ENCODE peak calls at places on chromosome 18, in four cellular contexts. K is H9; T is effector memory CD4-positive, alpha-beta T cell; C is substantia nigra. O is an unnamed sample.

GRCh38 chr18:48139427-48140347 is 209.2 kb upstream of the SMAD2 start:
- DNase-seq in K (no peak), T (no peak), C (no peak), O (no peak)

GRCh38 chr18:75809392-75809791 is 381.9 kb upstream of the SMIM21 start:
- DNase-seq in K (no peak), T (no peak), C (no peak), O (no peak)

GRCh38 chr18:46412831-46413371 is 244.1 kb downstream of the LOXHD1 start:
- DNase-seq in K (no peak), T (no peak), C (no peak), O (no peak)

GRCh38 chr18:29087616-29088246 is 910.8 kb upstream of the CDH2 start:
- DNase-seq in K (no peak), T (no peak), C (no peak), O (no peak)

GRCh38 chr18:5582849-5583667 is 39.3 kb upstream of the EPB41L3 start:
- DNase-seq in K (no peak), T (no peak), C (no peak), O (no peak)

GRCh38 chr18:59055345-59056032 is 84.2 kb upstream of the SEC11C start:
- DNase-seq in K (peak), T (no peak), C (no peak), O (no peak)

GRCh38 chr18:49243391-49243790 is 217.1 kb downstream of the DYM start:
- DNase-seq in K (no peak), T (no peak), C (no peak), O (no peak)

GRCh38 chr18:76668546-76668945 is 153.8 kb upstream of the ZNF236 start:
- DNase-seq in K (no peak), T (no peak), C (no peak), O (no peak)

GRCh38 chr18:79510731-79511141 is 115.0 kb downstream of the NFATC1 start:
- DNase-seq in K (no peak), T (no peak), C (no peak), O (no peak)

GRCh38 chr18:38023871-38024270 is 458.3 kb upstream of the CELF4 start:
- DNase-seq in K (no peak), T (no peak), C (no peak), O (no peak)

GRCh38 chr18:36296591-36297418 is 708 bp upstream of the FHOD3 start:
- DNase-seq in K (peak), T (no peak), C (no peak), O (no peak)

GRCh38 chr18:44915661-44916060 is 235.0 kb downstream of the SETBP1 start:
- DNase-seq in K (no peak), T (no peak), C (no peak), O (no peak)

GRCh38 chr18:26561769-26562168 is 13.4 kb upstream of the KCTD1 start:
- DNase-seq in K (no peak), T (no peak), C (no peak), O (no peak)

GRCh38 chr18:48138211-48138610 is 207.8 kb upstream of the SMAD2 start:
- DNase-seq in K (no peak), T (no peak), C (no peak), O (no peak)

GRCh38 chr18:57621252-57621607 is 406 bp downstream of the NARS1 start:
- DNase-seq in K (no peak), T (no peak), C (no peak), O (no peak)

GRCh38 chr18:29749699-29750098 is 1292.8 kb downstream of the DSC3 start:
- DNase-seq in K (no peak), T (no peak), C (no peak), O (no peak)

GRCh38 chr18:4096501-4096900 is 358.6 kb downstream of the DLGAP1 start:
- DNase-seq in K (no peak), T (no peak), C (no peak), O (no peak)

GRCh38 chr18:78583739-78584066 is 395.9 kb upstream of the SALL3 start:
- DNase-seq in K (no peak), T (no peak), C (no peak), O (no peak)

GRCh38 chr18:32930695-32931301 is 158.0 kb upstream of the KLHL14 start:
- DNase-seq in K (no peak), T (no peak), C (no peak), O (no peak)

GRCh38 chr18:79863161-79863945 is 65.6 kb downstream of the KCNG2 start:
- DNase-seq in K (peak), T (no peak), C (no peak), O (no peak)

GRCh38 chr18:2547477-2548087 is 23.7 kb downstream of the METTL4 start:
- DNase-seq in K (no peak), T (no peak), C (no peak), O (peak)

GRCh38 chr18:7221424-7222155 is 9.3 kb upstream of the LRRC30 start:
- DNase-seq in K (peak), T (no peak), C (no peak), O (no peak)

GRCh38 chr18:4453712-4454547 is 1.2 kb downstream of the DLGAP1 start:
- DNase-seq in K (peak), T (no peak), C (no peak), O (no peak)

GRCh38 chr18:79625195-79625923 is 54.2 kb upstream of the CTDP1 start:
- DNase-seq in K (no peak), T (no peak), C (no peak), O (no peak)

GRCh38 chr18:6054443-6054842 is 159.1 kb upstream of the TMEM200C start:
- DNase-seq in K (no peak), T (no peak), C (no peak), O (no peak)

GRCh38 chr18:70991577-70991976 is 702.7 kb downstream of the SOCS6 start:
- DNase-seq in K (no peak), T (no peak), C (no peak), O (no peak)

GRCh38 chr18:59266459-59266858 is 6.8 kb downstream of the RAX start:
- DNase-seq in K (no peak), T (no peak), C (no peak), O (no peak)

GRCh38 chr18:2222270-2223185 is 348.8 kb downstream of the METTL4 start:
- DNase-seq in K (no peak), T (no peak), C (no peak), O (no peak)

GRCh38 chr18:2173464-2173863 is 397.8 kb downstream of the METTL4 start:
- DNase-seq in K (no peak), T (no peak), C (no peak), O (no peak)

GRCh38 chr18:58429442-58429841 is 199.4 kb downstream of the ALPK2 start:
- DNase-seq in K (no peak), T (no peak), C (no peak), O (no peak)

GRCh38 chr18:78875268-78875997 is 104.2 kb upstream of the SALL3 start:
- DNase-seq in K (peak), T (no peak), C (no peak), O (no peak)

GRCh38 chr18:39421319-39421718 is 1855.7 kb upstream of the CELF4 start:
- DNase-seq in K (no peak), T (no peak), C (no peak), O (no peak)

GRCh38 chr18:23003289-23003688 is 70.2 kb downstream of the RBBP8 start:
- DNase-seq in K (no peak), T (no peak), C (no peak), O (no peak)

GRCh38 chr18:3747176-3747973 is 297.4 kb downstream of the TGIF1 start:
- DNase-seq in K (no peak), T (no peak), C (no peak), O (no peak)

GRCh38 chr18:70005580-70005979 is 57.9 kb upstream of the CD226 start:
- DNase-seq in K (no peak), T (no peak), C (no peak), O (no peak)

GRCh38 chr18:33755918-33756590 is 178.0 kb downstream of the ASXL3 start:
- DNase-seq in K (no peak), T (no peak), C (no peak), O (no peak)

DNA sequence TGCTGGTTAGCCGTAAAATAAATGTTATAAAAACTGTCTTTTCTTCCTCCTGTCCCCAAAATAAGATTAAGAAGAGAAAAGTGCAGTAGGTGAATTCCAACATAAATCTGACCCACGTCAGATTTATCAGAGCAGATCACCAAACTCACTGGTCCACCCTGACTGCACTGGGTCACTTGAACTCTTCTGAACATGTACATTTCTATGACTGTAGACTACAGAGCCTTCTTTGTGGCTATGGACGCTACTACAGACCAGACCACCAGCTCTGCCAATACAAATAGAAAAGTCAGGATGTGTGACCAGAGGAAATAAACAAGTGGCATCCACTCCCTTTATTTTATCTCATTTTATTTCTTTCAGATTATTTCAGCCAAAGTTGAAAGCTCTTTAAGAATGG is 11.6 kb downstream of the DSG2 start:
- DNase-seq in K (no peak), T (no peak), C (no peak), O (no peak)
- H3K27ac ChIP-seq in K (no peak), T (no peak), C (no peak), O (no peak)

GRCh38 chr18:63440897-63441296 is 18.6 kb upstream of the VPS4B start:
- DNase-seq in K (no peak), T (no peak), C (no peak), O (no peak)
- H3K27ac ChIP-seq in K (no peak), T (no peak), C (no peak), O (no peak)

DNA sequence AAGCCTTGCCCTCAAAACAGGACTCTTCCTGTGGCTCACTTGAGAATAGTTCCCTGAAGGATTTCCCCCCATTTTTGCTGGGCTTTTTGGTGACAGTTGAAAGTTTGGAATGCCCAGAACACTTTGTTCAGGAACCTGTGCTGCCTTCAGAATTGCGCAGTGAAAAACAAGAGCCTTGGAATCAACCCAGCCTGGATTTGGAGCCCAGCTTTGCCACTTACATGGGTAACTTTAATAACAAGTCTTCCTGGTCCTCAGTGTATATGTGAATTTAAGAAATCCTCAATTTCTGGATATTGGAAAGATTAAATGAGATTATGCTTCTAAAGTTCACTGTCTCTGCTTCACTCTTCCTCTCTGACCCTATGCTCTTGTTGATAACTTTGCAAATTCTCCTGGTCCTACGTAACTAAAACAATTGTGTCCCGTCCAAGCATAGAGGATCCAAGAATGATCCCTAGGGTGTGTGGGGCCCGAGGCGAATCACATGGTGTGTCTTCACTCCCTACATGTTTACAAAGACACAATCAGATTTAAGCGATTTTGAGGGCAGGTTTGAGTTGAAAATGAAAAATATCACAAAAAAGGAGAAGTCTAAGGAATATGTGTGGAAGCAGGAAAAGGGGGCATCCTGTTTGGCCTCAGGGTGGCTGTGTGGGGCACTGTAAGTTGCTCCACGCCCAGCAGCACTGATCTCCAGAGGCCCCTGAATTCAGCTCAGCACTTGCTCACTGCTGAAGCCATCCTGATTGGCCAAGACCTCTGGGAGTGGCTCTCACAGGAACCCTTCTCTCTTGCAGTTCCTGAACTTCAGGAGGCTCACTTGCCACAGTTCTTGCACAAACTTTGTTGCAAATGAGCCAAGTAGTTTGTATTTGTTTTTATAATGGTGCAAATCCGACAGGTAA is 363.8 kb downstream of the ZNF521 start:
- DNase-seq in K (peak), T (no peak), C (no peak), O (no peak)
- H3K27ac ChIP-seq in K (no peak), T (no peak), C (no peak), O (no peak)

DNA sequence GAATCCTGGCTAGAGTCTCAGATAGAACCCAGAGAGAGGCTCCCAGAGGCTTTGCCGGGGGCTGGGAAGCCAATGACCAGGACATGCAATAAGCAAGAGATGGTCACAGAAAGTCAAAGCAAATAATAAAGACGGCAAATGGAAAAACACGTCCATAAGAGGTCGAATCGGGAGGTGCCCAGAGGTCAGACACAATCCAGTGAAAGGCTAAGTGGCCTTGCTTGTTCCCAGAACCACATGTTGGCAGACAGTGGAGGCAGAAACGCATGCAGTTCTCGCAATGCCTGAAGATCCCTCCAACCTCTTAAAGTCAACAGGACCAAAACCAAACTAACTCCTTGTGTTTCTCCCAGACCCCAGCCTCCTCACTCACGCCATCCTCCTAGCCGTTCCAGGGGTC is 3.0 kb downstream of the CYB5A start:
- DNase-seq in K (no peak), T (no peak), C (no peak), O (no peak)
- H3K27ac ChIP-seq in K (no peak), T (no peak), C (no peak), O (no peak)

GRCh38 chr18:13643261-13643671 is 83.1 kb downstream of the FAM210A start:
- DNase-seq in K (no peak), T (no peak), C (no peak), O (no peak)
- H3K27ac ChIP-seq in K (no peak), T (no peak), C (no peak), O (no peak)

GRCh38 chr18:21831413-21831831 is 90.8 kb downstream of the MIB1 start:
- DNase-seq in K (no peak), T (no peak), C (no peak), O (no peak)
- H3K27ac ChIP-seq in K (no peak), T (no peak), C (no peak), O (no peak)

GRCh38 chr18:12028040-12028628 is 46.8 kb downstream of the IMPA2 start:
- DNase-seq in K (no peak), T (no peak), C (no peak), O (no peak)

GRCh38 chr18:12026562-12026961 is 45.3 kb downstream of the IMPA2 start:
- DNase-seq in K (no peak), T (no peak), C (no peak), O (no peak)

GRCh38 chr18:12028674-12029073 is 47.4 kb downstream of the IMPA2 start:
- DNase-seq in K (no peak), T (no peak), C (no peak), O (no peak)

GRCh38 chr18:12027046-12027445 is 45.7 kb downstream of the IMPA2 start:
- DNase-seq in K (no peak), T (no peak), C (no peak), O (no peak)

DNA sequence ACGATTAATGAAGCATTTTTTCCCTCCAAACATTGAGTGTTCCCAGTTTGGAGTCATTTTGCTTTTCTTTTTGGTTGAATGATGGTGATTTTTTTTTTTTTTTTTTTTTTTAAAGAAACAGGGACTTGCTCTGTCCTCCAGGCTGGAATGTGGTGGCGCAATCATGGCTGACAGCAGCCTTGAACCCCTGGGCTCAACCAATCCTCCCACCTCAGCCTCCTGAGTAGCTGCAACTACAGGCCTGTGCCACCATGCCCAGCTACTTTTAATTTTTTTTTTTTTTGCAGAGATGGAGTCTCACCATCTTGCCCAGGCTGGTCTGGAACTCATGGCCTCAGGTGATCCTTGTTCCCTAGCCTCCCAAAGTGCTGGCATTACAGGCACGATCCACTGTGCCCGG is 46.2 kb downstream of the IMPA2 start:
- DNase-seq in K (no peak), T (no peak), C (no peak), O (no peak)
- H3K27ac ChIP-seq in K (no peak), T (no peak), C (no peak), O (no peak)

GRCh38 chr18:54378057-54378456 is 20.4 kb downstream of the C18orf54 start:
- DNase-seq in K (no peak), T (no peak), C (no peak), O (no peak)

GRCh38 chr18:54386043-54386442 is 28.3 kb downstream of the C18orf54 start:
- DNase-seq in K (peak), T (no peak), C (no peak), O (no peak)

GRCh38 chr18:54382076-54382475 is 24.4 kb downstream of the C18orf54 start:
- DNase-seq in K (no peak), T (no peak), C (no peak), O (no peak)

GRCh38 chr18:54381640-54382039 is 23.9 kb downstream of the C18orf54 start:
- DNase-seq in K (no peak), T (no peak), C (no peak), O (no peak)

GRCh38 chr18:54382733-54383252 is 25.1 kb downstream of the C18orf54 start:
- DNase-seq in K (no peak), T (no peak), C (no peak), O (no peak)
- H3K27ac ChIP-seq in K (no peak), T (no peak), C (no peak), O (no peak)